ENCODE peak calls at places on chromosome 18, in seven cellular contexts. P is epithelial cell of esophagus; T is stimulated activated CD8-positive, alpha-beta memory T cell treated with anti-CD3 and anti-CD28 coated beads, Interleukin-4, amount 100 ng/mL, for 48 hours; B is effector memory CD8-positive, alpha-beta T cell; C is activated T-cell treated with anti-CD3 and anti-CD28 coated beads, Interleukin-2, amount 50 U/mL, for 72 hours; U is LoVo; Z is caudate nucleus. I is an unnamed sample.

GRCh38 chr18:46793565-46793964 is 36.7 kb upstream of the ST8SIA5 start:
- DNase-seq in P (no peak), T (no peak), B (no peak), C (no peak), U (no peak), Z (no peak), I (no peak)

GRCh38 chr18:34871435-34871834 is 161.3 kb downstream of the DTNA start:
- DNase-seq in P (no peak), T (no peak), B (no peak), C (no peak), U (no peak), Z (no peak), I (no peak)

GRCh38 chr18:74806700-74807416 is 209.2 kb downstream of the ZNF407 start:
- DNase-seq in P (peak; percentile 93), T (no peak), B (no peak), C (no peak), U (peak; percentile 83), Z (no peak), I (peak; percentile 21)

GRCh38 chr18:72410399-72410798 is 133.7 kb downstream of the CBLN2 start:
- DNase-seq in P (no peak), T (no peak), B (no peak), C (no peak), U (no peak), Z (no peak), I (no peak)

GRCh38 chr18:67278984-67279383 is 237.5 kb downstream of the DSEL start:
- DNase-seq in P (no peak), T (no peak), B (no peak), C (no peak), U (no peak), Z (no peak), I (no peak)

GRCh38 chr18:66999003-66999402 is 395.1 kb upstream of the CDH19 start:
- DNase-seq in P (no peak), T (no peak), B (no peak), C (no peak), U (no peak), Z (no peak), I (no peak)

GRCh38 chr18:73365018-73365417 is 497.2 kb upstream of the NETO1 start:
- DNase-seq in P (peak; percentile 5), T (no peak), B (no peak), C (no peak), U (no peak), Z (no peak), I (no peak)

GRCh38 chr18:43060020-43060419 is 55.5 kb downstream of the RIT2 start:
- DNase-seq in P (no peak), T (no peak), B (no peak), C (no peak), U (no peak), Z (no peak), I (no peak)

GRCh38 chr18:37452015-37452414 is 113.6 kb downstream of the CELF4 start:
- DNase-seq in P (no peak), T (no peak), B (no peak), C (no peak), U (no peak), Z (no peak), I (no peak)

GRCh38 chr18:10320848-10321247 is 133.6 kb upstream of the APCDD1 start:
- DNase-seq in P (no peak), T (no peak), B (no peak), C (no peak), U (no peak), Z (no peak), I (no peak)

GRCh38 chr18:30632058-30632718 is 410.4 kb downstream of the DSC3 start:
- DNase-seq in P (no peak), T (no peak), B (no peak), C (no peak), U (no peak), Z (no peak), I (no peak)

GRCh38 chr18:61025596-61025995 is 307.6 kb upstream of the CDH20 start:
- DNase-seq in P (no peak), T (no peak), B (no peak), C (no peak), U (no peak), Z (no peak), I (no peak)

GRCh38 chr18:68387246-68387645 is 327.7 kb downstream of the TMX3 start:
- DNase-seq in P (peak; percentile 44), T (no peak), B (no peak), C (no peak), U (no peak), Z (no peak), I (peak; percentile 4)

GRCh38 chr18:31555971-31556747 is 35.5 kb upstream of the TTR start:
- DNase-seq in P (peak; percentile 75), T (peak; percentile 41), B (peak; percentile 30), C (peak; percentile 58), U (peak; percentile 72), Z (no peak), I (peak; percentile 35)

GRCh38 chr18:75592527-75592926 is 165.0 kb upstream of the SMIM21 start:
- DNase-seq in P (no peak), T (no peak), B (no peak), C (no peak), U (no peak), Z (no peak), I (no peak)

GRCh38 chr18:48996901-48997463 is 46.2 kb upstream of the SMAD7 start:
- DNase-seq in P (peak; percentile 59), T (no peak), B (no peak), C (no peak), U (peak; percentile 89), Z (no peak), I (peak; percentile 63)

GRCh38 chr18:23619388-23619873 is 33.1 kb upstream of the NPC1 start:
- DNase-seq in P (peak; percentile 18), T (peak; percentile 27), B (no peak), C (peak; percentile 5), U (no peak), Z (no peak), I (no peak)

GRCh38 chr18:44799422-44800421 is 119.0 kb downstream of the SETBP1 start:
- DNase-seq in P (no peak), T (no peak), B (no peak), C (no peak), U (no peak), Z (no peak), I (no peak)

GRCh38 chr18:72674710-72675109 is 130.6 kb upstream of the CBLN2 start:
- DNase-seq in P (no peak), T (no peak), B (no peak), C (no peak), U (no peak), Z (no peak), I (no peak)

GRCh38 chr18:37502036-37502435 is 63.6 kb downstream of the CELF4 start:
- DNase-seq in P (no peak), T (no peak), B (no peak), C (no peak), U (no peak), Z (no peak), I (no peak)

GRCh38 chr18:35117951-35118411 is 76.8 kb downstream of the MAPRE2 start:
- DNase-seq in P (no peak), T (no peak), B (no peak), C (no peak), U (no peak), Z (no peak), I (no peak)

I was measured in HTR-8/SVneo.